ENCODE peak calls at places on chromosomes 5 and 9, in eight cellular contexts. One of them, this sample, is unnamed.

GRCh38 chr5:95718738-95719137 is 12.4 kb upstream of the RHOBTB3 start:
- DNase-seq in Karpas-422: no peak
- DNase-seq in pancreas: no peak
- DNase-seq in transverse colon: no peak
- DNase-seq in posterior cingulate gyrus: no peak
- DNase-seq in NCI-H2081: no peak
- DNase-seq in effector memory CD4-positive, alpha-beta T cell: no peak
- DNase-seq in myocyte: no peak
- DNase-seq in this sample: no peak

GRCh38 chr9:134136117-134136996 is 475 bp downstream of the WDR5 start:
- DNase-seq in Karpas-422: peak
- DNase-seq in pancreas: peak
- DNase-seq in transverse colon: peak
- DNase-seq in posterior cingulate gyrus: no peak
- DNase-seq in NCI-H2081: no peak
- DNase-seq in effector memory CD4-positive, alpha-beta T cell: no peak
- DNase-seq in myocyte: peak
- DNase-seq in this sample: peak

GRCh38 chr9:72882117-72882775 is 70.6 kb downstream of the ALDH1A1 start:
- DNase-seq in Karpas-422: no peak
- DNase-seq in pancreas: no peak
- DNase-seq in transverse colon: peak
- DNase-seq in posterior cingulate gyrus: no peak
- DNase-seq in NCI-H2081: no peak
- DNase-seq in effector memory CD4-positive, alpha-beta T cell: no peak
- DNase-seq in myocyte: peak
- DNase-seq in this sample: no peak

GRCh38 chr9:92808726-92809451 is 44.3 kb upstream of the BICD2 start:
- DNase-seq in Karpas-422: no peak
- DNase-seq in pancreas: peak
- DNase-seq in transverse colon: peak
- DNase-seq in posterior cingulate gyrus: peak
- DNase-seq in NCI-H2081: peak
- DNase-seq in effector memory CD4-positive, alpha-beta T cell: no peak
- DNase-seq in myocyte: peak
- DNase-seq in this sample: peak

GRCh38 chr9:114551750-114552685 is 35.6 kb upstream of the ATP6V1G1 start:
- DNase-seq in Karpas-422: no peak
- DNase-seq in pancreas: no peak
- DNase-seq in transverse colon: peak
- DNase-seq in posterior cingulate gyrus: no peak
- DNase-seq in NCI-H2081: no peak
- DNase-seq in effector memory CD4-positive, alpha-beta T cell: no peak
- DNase-seq in myocyte: peak
- DNase-seq in this sample: no peak

GRCh38 chr5:61467766-61468482 is 135.9 kb downstream of the ZSWIM6 start:
- DNase-seq in Karpas-422: no peak
- DNase-seq in pancreas: no peak
- DNase-seq in transverse colon: no peak
- DNase-seq in posterior cingulate gyrus: no peak
- DNase-seq in NCI-H2081: no peak
- DNase-seq in effector memory CD4-positive, alpha-beta T cell: no peak
- DNase-seq in myocyte: no peak
- DNase-seq in this sample: no peak

GRCh38 chr9:110626109-110626829 is 42.3 kb upstream of the MUSK start:
- DNase-seq in Karpas-422: no peak
- DNase-seq in pancreas: no peak
- DNase-seq in transverse colon: no peak
- DNase-seq in posterior cingulate gyrus: no peak
- DNase-seq in NCI-H2081: no peak
- DNase-seq in effector memory CD4-positive, alpha-beta T cell: no peak
- DNase-seq in myocyte: peak
- DNase-seq in this sample: no peak

GRCh38 chr9:97895695-97896332 is 26.5 kb downstream of the TRMO start:
- DNase-seq in Karpas-422: peak
- DNase-seq in pancreas: no peak
- DNase-seq in transverse colon: no peak
- DNase-seq in posterior cingulate gyrus: no peak
- DNase-seq in NCI-H2081: no peak
- DNase-seq in effector memory CD4-positive, alpha-beta T cell: no peak
- DNase-seq in myocyte: no peak
- DNase-seq in this sample: peak

GRCh38 chr5:1172670-1173404 is 28.6 kb upstream of the SLC6A19 start:
- DNase-seq in Karpas-422: peak
- DNase-seq in pancreas: no peak
- DNase-seq in transverse colon: no peak
- DNase-seq in posterior cingulate gyrus: no peak
- DNase-seq in NCI-H2081: no peak
- DNase-seq in effector memory CD4-positive, alpha-beta T cell: no peak
- DNase-seq in myocyte: no peak
- DNase-seq in this sample: peak

GRCh38 chr5:10702911-10703491 is 58.0 kb downstream of the DAP start:
- DNase-seq in Karpas-422: peak
- DNase-seq in pancreas: no peak
- DNase-seq in transverse colon: no peak
- DNase-seq in posterior cingulate gyrus: no peak
- DNase-seq in NCI-H2081: no peak
- DNase-seq in effector memory CD4-positive, alpha-beta T cell: no peak
- DNase-seq in myocyte: no peak
- DNase-seq in this sample: no peak

GRCh38 chr9:134003237-134003636 is 11.1 kb upstream of the VAV2 start:
- DNase-seq in Karpas-422: no peak
- DNase-seq in pancreas: no peak
- DNase-seq in transverse colon: no peak
- DNase-seq in posterior cingulate gyrus: no peak
- DNase-seq in NCI-H2081: no peak
- DNase-seq in effector memory CD4-positive, alpha-beta T cell: no peak
- DNase-seq in myocyte: no peak
- DNase-seq in this sample: no peak

GRCh38 chr9:112970939-112971338 is 41.1 kb downstream of the ZNF883 start:
- DNase-seq in Karpas-422: no peak
- DNase-seq in pancreas: no peak
- DNase-seq in transverse colon: no peak
- DNase-seq in posterior cingulate gyrus: no peak
- DNase-seq in NCI-H2081: no peak
- DNase-seq in effector memory CD4-positive, alpha-beta T cell: no peak
- DNase-seq in myocyte: no peak
- DNase-seq in this sample: no peak

GRCh38 chr9:75239176-75239575 is 150.9 kb downstream of the OSTF1 start:
- DNase-seq in Karpas-422: no peak
- DNase-seq in pancreas: no peak
- DNase-seq in transverse colon: no peak
- DNase-seq in posterior cingulate gyrus: no peak
- DNase-seq in NCI-H2081: no peak
- DNase-seq in effector memory CD4-positive, alpha-beta T cell: no peak
- DNase-seq in myocyte: peak
- DNase-seq in this sample: peak

GRCh38 chr5:74013222-74013621 is 387.2 kb downstream of the ARHGEF28 start:
- DNase-seq in Karpas-422: no peak
- DNase-seq in pancreas: no peak
- DNase-seq in transverse colon: no peak
- DNase-seq in posterior cingulate gyrus: no peak
- DNase-seq in NCI-H2081: no peak
- DNase-seq in effector memory CD4-positive, alpha-beta T cell: no peak
- DNase-seq in myocyte: no peak
- DNase-seq in this sample: no peak

GRCh38 chr9:114156311-114156657 is 947 bp downstream of the COL27A1 start:
- DNase-seq in Karpas-422: no peak
- DNase-seq in pancreas: no peak
- DNase-seq in transverse colon: no peak
- DNase-seq in posterior cingulate gyrus: no peak
- DNase-seq in NCI-H2081: no peak
- DNase-seq in effector memory CD4-positive, alpha-beta T cell: no peak
- DNase-seq in myocyte: peak
- DNase-seq in this sample: no peak

GRCh38 chr5:56155992-56156584 is 77.0 kb downstream of the ANKRD55 start:
- DNase-seq in Karpas-422: no peak
- DNase-seq in pancreas: no peak
- DNase-seq in transverse colon: no peak
- DNase-seq in posterior cingulate gyrus: peak
- DNase-seq in NCI-H2081: no peak
- DNase-seq in effector memory CD4-positive, alpha-beta T cell: no peak
- DNase-seq in myocyte: no peak
- DNase-seq in this sample: no peak

GRCh38 chr5:170070556-170071412 is 34.9 kb upstream of the FOXI1 start:
- DNase-seq in Karpas-422: peak
- DNase-seq in pancreas: peak
- DNase-seq in transverse colon: no peak
- DNase-seq in posterior cingulate gyrus: peak
- DNase-seq in NCI-H2081: no peak
- DNase-seq in effector memory CD4-positive, alpha-beta T cell: no peak
- DNase-seq in myocyte: peak
- DNase-seq in this sample: peak

GRCh38 chr5:139149477-139150199 is 48.5 kb downstream of the SIL1 start:
- DNase-seq in Karpas-422: no peak
- DNase-seq in pancreas: no peak
- DNase-seq in transverse colon: no peak
- DNase-seq in posterior cingulate gyrus: no peak
- DNase-seq in NCI-H2081: no peak
- DNase-seq in effector memory CD4-positive, alpha-beta T cell: no peak
- DNase-seq in myocyte: peak
- DNase-seq in this sample: no peak

GRCh38 chr5:39599721-39600431 is 175.1 kb upstream of the DAB2 start:
- DNase-seq in Karpas-422: peak
- DNase-seq in pancreas: no peak
- DNase-seq in transverse colon: no peak
- DNase-seq in posterior cingulate gyrus: no peak
- DNase-seq in NCI-H2081: peak
- DNase-seq in effector memory CD4-positive, alpha-beta T cell: no peak
- DNase-seq in myocyte: peak
- DNase-seq in this sample: peak

GRCh38 chr5:97164846-97165245 is 18.2 kb downstream of the RIOK2 start:
- DNase-seq in Karpas-422: no peak
- DNase-seq in pancreas: no peak
- DNase-seq in transverse colon: no peak
- DNase-seq in posterior cingulate gyrus: no peak
- DNase-seq in NCI-H2081: no peak
- DNase-seq in effector memory CD4-positive, alpha-beta T cell: no peak
- DNase-seq in myocyte: no peak
- DNase-seq in this sample: no peak

GRCh38 chr5:51383494-51384081 is 340 bp downstream of the ISL1 start:
- DNase-seq in Karpas-422: peak
- DNase-seq in pancreas: no peak
- DNase-seq in transverse colon: no peak
- DNase-seq in posterior cingulate gyrus: no peak
- DNase-seq in NCI-H2081: no peak
- DNase-seq in effector memory CD4-positive, alpha-beta T cell: no peak
- DNase-seq in myocyte: no peak
- DNase-seq in this sample: no peak

GRCh38 chr9:1871486-1872181 is 143.5 kb upstream of the SMARCA2 start:
- DNase-seq in Karpas-422: no peak
- DNase-seq in pancreas: no peak
- DNase-seq in transverse colon: no peak
- DNase-seq in posterior cingulate gyrus: no peak
- DNase-seq in NCI-H2081: peak
- DNase-seq in effector memory CD4-positive, alpha-beta T cell: no peak
- DNase-seq in myocyte: no peak
- DNase-seq in this sample: no peak

GRCh38 chr9:136644593-136645342 is 17.9 kb upstream of the EGFL7 start:
- DNase-seq in Karpas-422: peak
- DNase-seq in pancreas: peak
- DNase-seq in transverse colon: peak
- DNase-seq in posterior cingulate gyrus: peak
- DNase-seq in NCI-H2081: no peak
- DNase-seq in effector memory CD4-positive, alpha-beta T cell: peak
- DNase-seq in myocyte: peak
- DNase-seq in this sample: peak

GRCh38 chr5:153276151-153276550 is 214.3 kb upstream of the GRIA1 start:
- DNase-seq in Karpas-422: peak
- DNase-seq in pancreas: no peak
- DNase-seq in transverse colon: no peak
- DNase-seq in posterior cingulate gyrus: no peak
- DNase-seq in NCI-H2081: no peak
- DNase-seq in effector memory CD4-positive, alpha-beta T cell: no peak
- DNase-seq in myocyte: peak
- DNase-seq in this sample: peak

GRCh38 chr9:14272924-14273528 is 40.9 kb downstream of the NFIB start:
- DNase-seq in Karpas-422: no peak
- DNase-seq in pancreas: no peak
- DNase-seq in transverse colon: no peak
- DNase-seq in posterior cingulate gyrus: no peak
- DNase-seq in NCI-H2081: no peak
- DNase-seq in effector memory CD4-positive, alpha-beta T cell: no peak
- DNase-seq in myocyte: no peak
- DNase-seq in this sample: no peak

GRCh38 chr5:154962494-154962893 is 21.6 kb downstream of the MRPL22 start:
- DNase-seq in Karpas-422: peak
- DNase-seq in pancreas: no peak
- DNase-seq in transverse colon: no peak
- DNase-seq in posterior cingulate gyrus: no peak
- DNase-seq in NCI-H2081: no peak
- DNase-seq in effector memory CD4-positive, alpha-beta T cell: no peak
- DNase-seq in myocyte: peak
- DNase-seq in this sample: no peak

This sample was measured in OCI-LY7.